ENCODE peak calls at places on chromosome 10, in four cellular contexts. F is cardiac muscle cell, L is body of pancreas, V is brain microvascular endothelial cell. J is an unnamed sample.
A peak's percentile ranks its signal among the peaks of the same experiment; 100 is the strongest.

GRCh38 chr10:63430091-63430998 is 35.4 kb downstream of the JMJD1C start:
- DNase-seq in F (peak; percentile 85), L (no peak), V (peak; percentile 76), J (no peak)

GRCh38 chr10:3468919-3469638 is 296.5 kb upstream of the PITRM1 start:
- DNase-seq in F (peak; percentile 94), L (no peak), V (peak; percentile 87), J (peak; percentile 73)

GRCh38 chr10:124428207-124428777 is 9.6 kb upstream of the OAT start:
- DNase-seq in F (no peak), L (no peak), V (no peak), J (no peak)

GRCh38 chr10:14016011-14016536 is 314.6 kb downstream of the FRMD4A start:
- DNase-seq in F (peak; percentile 74), L (peak; percentile 36), V (peak; percentile 36), J (no peak)

GRCh38 chr10:26199841-26200240 is 16.7 kb upstream of the GAD2 start:
- DNase-seq in F (no peak), L (no peak), V (no peak), J (no peak)

GRCh38 chr10:116080553-116080952 is 192.5 kb downstream of the GFRA1 start:
- DNase-seq in F (no peak), L (no peak), V (no peak), J (no peak)

GRCh38 chr10:129807211-129807610 is 156.9 kb downstream of the EBF3 start:
- DNase-seq in F (no peak), L (no peak), V (no peak), J (no peak)

GRCh38 chr10:79069325-79070090 is 742 bp downstream of the ZMIZ1 start:
- DNase-seq in F (peak; percentile 66), L (peak; percentile 45), V (peak; percentile 20), J (no peak)

GRCh38 chr10:34535872-34536271 is 279.2 kb downstream of the PARD3 start:
- DNase-seq in F (no peak), L (no peak), V (no peak), J (no peak)

GRCh38 chr10:106185991-106186390 is 978.5 kb downstream of the SORCS1 start:
- DNase-seq in F (peak; percentile 64), L (no peak), V (no peak), J (peak; percentile 60)

GRCh38 chr10:3429651-3430050 is 257.1 kb upstream of the PITRM1 start:
- DNase-seq in F (peak; percentile 41), L (no peak), V (no peak), J (no peak)

GRCh38 chr10:104577861-104578480 is 63.1 kb upstream of the SORCS3 start:
- DNase-seq in F (peak; percentile 22), L (no peak), V (no peak), J (no peak)

GRCh38 chr10:77506517-77506916 is 131.1 kb downstream of the KCNMA1 start:
- DNase-seq in F (peak; percentile 17), L (no peak), V (no peak), J (no peak)

GRCh38 chr10:107476408-107476807 is 311.9 kb upstream of the SORCS1 start:
- DNase-seq in F (no peak), L (no peak), V (no peak), J (no peak)

GRCh38 chr10:89364533-89364932 is 13.3 kb upstream of the IFIT1B start:
- DNase-seq in F (no peak), L (no peak), V (no peak), J (no peak)

GRCh38 chr10:124690971-124691370 is 53.2 kb downstream of the FAM53B start:
- DNase-seq in F (no peak), L (no peak), V (no peak), J (no peak)

GRCh38 chr10:12482586-12482985 is 133.2 kb downstream of the CAMK1D start:
- DNase-seq in F (no peak), L (no peak), V (no peak), J (no peak)

GRCh38 chr10:69327463-69328345 is 49.4 kb downstream of the HK1 start:
- DNase-seq in F (peak; percentile 86), L (peak; percentile 69), V (peak; percentile 50), J (no peak)

GRCh38 chr10:51076442-51076841 is 2.2 kb downstream of the PRKG1 start:
- DNase-seq in F (no peak), L (no peak), V (no peak), J (no peak)

GRCh38 chr10:129952771-129953489 is 11.1 kb downstream of the EBF3 start:
- DNase-seq in F (peak; percentile 74), L (no peak), V (no peak), J (no peak)

GRCh38 chr10:1628757-1629156 is 108.6 kb downstream of the ADARB2 start:
- DNase-seq in F (no peak), L (no peak), V (no peak), J (no peak)

GRCh38 chr10:46515402-46516192 is 40.9 kb downstream of the GPRIN2 start:
- DNase-seq in F (no peak), L (no peak), V (no peak), J (no peak)

GRCh38 chr10:116723428-116724281 is 18.7 kb downstream of the HSPA12A start:
- DNase-seq in F (no peak), L (no peak), V (no peak), J (no peak)

GRCh38 chr10:5895804-5896203 is 5.8 kb downstream of the FBH1 start:
- DNase-seq in F (no peak), L (no peak), V (no peak), J (no peak)

GRCh38 chr10:61337741-61338140 is 115.4 kb downstream of the TMEM26 start:
- DNase-seq in F (no peak), L (no peak), V (no peak), J (no peak)

GRCh38 chr10:3527144-3527543 is 257.9 kb downstream of the KLF6 start:
- DNase-seq in F (peak; percentile 59), L (no peak), V (no peak), J (peak; percentile 53)

GRCh38 chr10:6145414-6145978 is 56.7 kb downstream of the RBM17 start:
- DNase-seq in F (no peak), L (no peak), V (no peak), J (no peak)

GRCh38 chr10:79246606-79247275 is 100.5 kb upstream of the PPIF start:
- DNase-seq in F (peak; percentile 73), L (peak; percentile 57), V (no peak), J (no peak)

GRCh38 chr10:49615721-49616120 is 1.9 kb downstream of the CHAT start:
- DNase-seq in F (no peak), L (no peak), V (no peak), J (no peak)

GRCh38 chr10:10490187-10490980 is 527.3 kb upstream of the CELF2 start:
- DNase-seq in F (no peak), L (no peak), V (no peak), J (no peak)

GRCh38 chr10:47144525-47144924 is 155.5 kb upstream of the GDF10 start:
- DNase-seq in F (no peak), L (no peak), V (no peak), J (no peak)

GRCh38 chr10:95466450-95466849 is 94.7 kb downstream of the SORBS1 start:
- DNase-seq in F (no peak), L (no peak), V (no peak), J (no peak)

GRCh38 chr10:121306159-121306673 is 292.0 kb downstream of the FGFR2 start:
- DNase-seq in F (no peak), L (no peak), V (no peak), J (no peak)
- H3K4me3 ChIP-seq in F (no peak overlapping the region), L (no peak overlapping the region), V (no peak overlapping the region), J (no peak overlapping the region)

GRCh38 chr10:83965473-83965872 is 173.8 kb upstream of the GHITM start:
- DNase-seq in F (no peak), L (no peak), V (no peak), J (no peak)
- TF ChIP-seq CTCF in F (no peak), L (no peak), V (no peak), J (no peak)

GRCh38 chr10:30784521-30784895 is 155.0 kb upstream of the LYZL2 start:
- DNase-seq in F (peak; percentile 82), L (no peak), V (no peak), J (no peak)

GRCh38 chr10:30782543-30783461 is 153.2 kb upstream of the LYZL2 start:
- DNase-seq in F (peak; percentile 35), L (no peak), V (no peak), J (no peak)

GRCh38 chr10:30784896-30785605 is 155.5 kb upstream of the LYZL2 start:
- DNase-seq in F (peak; percentile 85), L (peak; percentile 64), V (peak; percentile 64), J (no peak)

GRCh38 chr10:30786131-30786530 is 156.6 kb upstream of the LYZL2 start:
- DNase-seq in F (no peak), L (no peak), V (no peak), J (no peak)

DNA sequence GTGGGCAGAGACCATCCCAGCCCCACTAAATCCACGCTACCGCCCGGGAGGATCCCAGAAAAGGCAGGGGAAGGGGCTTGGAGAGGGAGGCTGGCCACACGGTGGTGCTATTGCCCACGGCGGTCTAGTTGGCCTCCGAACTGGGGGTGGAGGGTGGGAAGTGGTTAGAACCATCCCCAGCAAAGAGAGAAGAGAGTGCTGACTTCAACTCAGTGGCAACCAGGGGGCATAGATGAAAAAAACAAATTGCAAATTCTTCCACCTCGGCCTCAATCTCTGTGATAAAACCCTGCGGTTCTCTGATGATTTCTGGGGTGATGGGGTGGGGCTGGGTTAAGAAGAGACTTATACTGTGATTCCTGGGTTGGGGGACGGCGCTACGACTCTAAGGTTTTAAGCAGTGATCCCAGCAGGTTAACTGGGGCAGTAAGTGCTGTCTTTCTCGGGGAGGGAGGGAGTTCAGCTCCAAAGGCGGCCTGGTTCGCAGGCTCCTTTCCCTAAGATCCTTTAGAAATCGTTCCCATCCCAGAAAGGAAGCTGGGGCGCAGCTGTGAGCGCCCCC is 154.5 kb upstream of the LYZL2 start:
- DNase-seq in F (peak; percentile 95), L (peak; percentile 70), V (peak; percentile 77), J (peak; percentile 59)
- H3K4me3 ChIP-seq in F (peak overlapping the region; percentile 75), L (no peak overlapping the region), V (peak overlapping the region; percentile 26), J (peak overlapping the region; percentile 33)

GRCh38 chr10:91558473-91558872 is 74.4 kb downstream of the PPP1R3C start:
- DNase-seq in F (no peak), L (no peak), V (no peak), J (no peak)
- TF ChIP-seq CTCF in F (no peak), L (no peak), V (peak; percentile 8), J (no peak)